ENCODE peak calls at places on chromosomes 7 and 10, in nine cellular contexts. A is cardiac muscle cell; L is CD8-positive, alpha-beta memory T cell; P is astrocyte; H is HCT116; Q is PC-9; Y is stomach; W is A549; N is transverse colon. D is an unnamed sample.

GRCh38 chr10:122420624-122421007 is 33.8 kb upstream of the ARMS2 start:
- DNase-seq in Q (no peak), P (no peak), L (no peak), W (no peak), H (no peak), A (no peak), Y (no peak), N (no peak), D (no peak)

GRCh38 chr10:44306762-44307161 is 78.1 kb downstream of the CXCL12 start:
- DNase-seq in L (no peak), H (peak), W (no peak), Q (no peak), Y (no peak), A (peak), P (no peak), N (no peak), D (no peak)

GRCh38 chr10:118027397-118027796 is 19.3 kb downstream of the RAB11FIP2 start:
- DNase-seq in W (no peak), P (no peak), A (no peak), L (no peak), Y (no peak), N (no peak), Q (no peak), H (no peak), D (peak)

GRCh38 chr10:126110434-126110833 is 214.1 kb downstream of the FANK1 start:
- DNase-seq in Q (no peak), W (no peak), N (no peak), Y (no peak), H (no peak), P (peak), A (no peak), L (no peak), D (peak)

GRCh38 chr10:60869916-60870728 is 73.9 kb downstream of the RHOBTB1 start:
- DNase-seq in P (no peak), A (no peak), L (no peak), H (no peak), Y (no peak), Q (no peak), W (no peak), N (no peak), D (no peak)

GRCh38 chr7:36261019-36261754 is 108.1 kb downstream of the EEPD1 start:
- DNase-seq in Q (no peak), L (no peak), Y (no peak), N (no peak), W (no peak), H (no peak), P (peak), A (no peak), D (no peak)

GRCh38 chr7:105267244-105267643 is 121.5 kb downstream of the SRPK2 start:
- DNase-seq in H (no peak), W (no peak), L (no peak), A (no peak), Y (no peak), P (no peak), Q (no peak), N (no peak), D (no peak)

GRCh38 chr10:127600479-127600878 is 51.4 kb downstream of the NPS start:
- DNase-seq in Q (no peak), L (no peak), N (no peak), A (peak), H (no peak), P (no peak), Y (no peak), W (no peak), D (no peak)

GRCh38 chr7:129343099-129343700 is 91.0 kb upstream of the STRIP2 start:
- DNase-seq in N (no peak), A (peak), W (peak), Q (peak), L (no peak), P (peak), H (peak), Y (no peak), D (no peak)

GRCh38 chr10:29839826-29840515 is 205.2 kb upstream of the SVIL start:
- DNase-seq in P (no peak), L (no peak), A (no peak), Q (no peak), Y (no peak), N (no peak), W (no peak), H (no peak), D (no peak)
- H3K27ac ChIP-seq in P (no peak), L (no peak), A (no peak), Q (no peak), Y (peak), N (peak), W (no peak), H (no peak), D (no peak)

DNA sequence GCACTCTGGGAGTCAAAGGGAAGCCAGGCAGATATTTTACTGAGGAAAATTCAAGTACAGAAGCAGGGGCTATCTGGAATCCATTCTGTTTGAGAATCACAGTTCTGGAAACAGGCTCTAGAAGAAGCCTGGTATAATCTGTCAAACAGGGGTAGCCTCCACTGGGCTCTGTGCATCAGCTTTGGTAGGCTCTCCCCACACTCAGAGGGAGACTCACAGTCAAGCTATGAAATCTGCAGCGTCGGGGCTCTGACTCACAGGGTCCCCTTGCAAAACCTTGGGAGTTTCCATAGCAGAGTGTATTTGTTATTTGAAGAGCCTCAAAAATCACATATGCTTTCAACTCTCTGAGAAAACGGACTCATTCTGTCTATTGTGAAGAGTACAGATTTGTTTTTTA is 591.1 kb upstream of the MGMT start:
- DNase-seq in Y (no peak), P (no peak), W (no peak), A (no peak), L (no peak), H (no peak), Q (no peak), N (no peak), D (no peak)
- H3K27ac ChIP-seq in Y (no peak), P (no peak), W (no peak), A (no peak), L (no peak), H (no peak), Q (no peak), N (peak), D (no peak)

DNA sequence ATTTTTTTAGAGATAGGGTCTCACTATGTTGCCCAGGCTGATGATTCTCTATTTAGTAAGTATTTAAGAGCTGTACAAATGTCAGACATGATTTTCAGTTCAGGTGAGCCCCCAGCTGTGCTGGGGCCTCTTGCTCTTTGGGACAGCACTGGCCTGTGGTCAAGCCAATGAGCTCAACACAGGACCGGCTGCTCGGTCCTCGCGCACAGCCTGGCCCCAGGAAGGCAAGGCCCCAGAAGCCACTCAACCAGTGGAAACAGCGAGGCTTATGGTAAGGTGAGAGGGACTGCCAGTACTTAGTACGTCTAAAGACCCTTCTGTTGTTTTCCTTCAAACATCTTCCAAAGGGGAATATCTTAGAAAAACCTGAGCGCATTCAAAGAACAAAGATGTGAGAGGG is 211.8 kb downstream of the SKIDA1 start:
- DNase-seq in P (no peak), L (no peak), N (no peak), Y (no peak), W (no peak), A (no peak), H (no peak), Q (no peak), D (no peak)
- H3K27ac ChIP-seq in P (no peak), L (no peak), N (no peak), Y (no peak), W (peak), A (peak), H (no peak), Q (no peak), D (no peak)

DNA sequence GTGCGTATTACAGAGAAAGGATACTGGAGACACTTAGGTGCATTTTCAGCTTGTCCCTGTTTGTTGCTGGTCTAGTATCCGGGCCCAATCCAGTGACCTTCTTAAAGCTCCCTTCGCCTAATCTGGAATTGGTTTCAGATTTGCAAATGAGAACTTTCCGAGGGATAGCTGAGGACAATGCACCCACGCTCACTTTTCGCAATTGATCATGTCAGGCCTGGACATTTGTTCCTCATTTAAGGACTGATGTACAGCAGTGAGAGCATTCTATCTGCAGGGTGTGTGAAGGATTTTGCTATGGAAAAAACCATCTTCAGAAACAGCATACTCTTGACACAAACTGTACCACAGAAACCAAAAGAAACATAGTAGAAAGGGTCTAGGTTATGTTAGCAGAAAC is 331.3 kb downstream of the CALN1 start:
- DNase-seq in P (no peak), W (no peak), L (no peak), Q (no peak), A (no peak), N (no peak), Y (no peak), H (no peak), D (no peak)
- H3K27ac ChIP-seq in P (no peak), W (no peak), L (no peak), Q (no peak), A (no peak), N (no peak), Y (no peak), H (no peak), D (no peak)

GRCh38 chr10:110802551-110803238 is 69.0 kb upstream of the PDCD4 start:
- DNase-seq in A (no peak), H (no peak), N (peak), Q (no peak), P (peak), W (no peak), L (no peak), Y (peak), D (no peak)
- H3K27ac ChIP-seq in A (peak), H (no peak), N (peak), Q (no peak), P (peak), W (no peak), L (no peak), Y (peak), D (no peak)

DNA sequence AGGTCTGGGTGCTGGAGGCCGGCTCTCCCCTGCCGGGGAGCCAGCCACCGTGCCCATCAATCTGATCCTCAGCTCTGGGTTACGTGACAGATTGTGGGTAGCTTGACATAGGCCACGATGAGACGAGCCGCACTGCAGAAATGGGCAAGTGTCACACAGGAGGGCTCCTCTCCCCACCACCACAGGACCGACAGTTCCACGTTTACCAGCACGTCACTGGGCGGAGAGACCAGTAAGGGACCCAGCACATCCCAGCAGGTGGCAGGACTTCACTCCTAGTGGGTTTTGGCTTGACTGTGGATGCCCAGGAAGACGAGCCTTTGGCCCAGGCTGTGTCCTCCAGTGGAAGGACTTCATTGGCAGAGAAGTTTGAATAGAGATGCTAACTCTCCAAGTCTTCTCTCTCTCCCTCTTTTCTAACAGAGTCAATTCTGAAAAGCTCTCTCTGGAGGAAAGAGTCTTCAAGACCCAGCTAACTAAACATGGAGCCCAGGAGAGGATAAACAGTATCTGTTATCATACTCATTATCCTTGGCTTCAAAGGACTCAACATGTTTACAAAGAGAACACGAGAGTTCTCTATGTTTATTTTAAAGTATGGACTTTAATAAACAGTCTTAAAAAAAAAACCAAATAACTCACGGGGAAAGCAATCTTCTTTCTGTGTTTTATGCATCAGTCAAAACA is 129.3 kb upstream of the JCAD start:
- DNase-seq in A (no peak), Q (no peak), N (no peak), Y (no peak), W (no peak), L (no peak), P (no peak), H (no peak), D (no peak)
- H3K27ac ChIP-seq in A (no peak), Q (no peak), N (peak), Y (peak), W (no peak), L (no peak), P (no peak), H (no peak), D (no peak)

GRCh38 chr10:102758226-102758932 is 14.6 kb downstream of the WBP1L start:
- DNase-seq in Q (no peak), N (no peak), A (peak), W (no peak), L (no peak), P (no peak), H (no peak), Y (no peak), D (no peak)
- H3K27ac ChIP-seq in Q (no peak), N (peak), A (peak), W (no peak), L (no peak), P (no peak), H (no peak), Y (peak), D (no peak)

GRCh38 chr7:27141138-27141537 is 2.3 kb downstream of the HOXA5 start:
- DNase-seq in A (no peak), N (no peak), P (no peak), H (no peak), W (no peak), L (no peak), Y (no peak), Q (no peak), D (no peak)

GRCh38 chr7:27138987-27139334 is 4.5 kb downstream of the HOXA5 start:
- DNase-seq in H (no peak), Q (no peak), N (no peak), P (no peak), A (no peak), Y (no peak), W (no peak), L (no peak), D (no peak)

GRCh38 chr7:27139335-27140107 is 4.0 kb downstream of the HOXA5 start:
- DNase-seq in P (no peak), Q (no peak), W (no peak), A (no peak), Y (no peak), H (no peak), N (peak), L (no peak), D (no peak)

GRCh38 chr7:27140108-27140842 is 3.2 kb downstream of the HOXA5 start:
- DNase-seq in Y (no peak), L (no peak), A (no peak), N (peak), Q (no peak), H (no peak), W (no peak), P (no peak), D (no peak)

GRCh38 chr7:27137603-27138410 is 5.7 kb downstream of the HOXA5 start:
- DNase-seq in H (no peak), W (peak), A (no peak), P (no peak), N (no peak), Q (no peak), Y (no peak), L (no peak), D (no peak)
- H3K27ac ChIP-seq in H (no peak), W (no peak), A (no peak), P (no peak), N (peak), Q (no peak), Y (peak), L (no peak), D (no peak)

DNA sequence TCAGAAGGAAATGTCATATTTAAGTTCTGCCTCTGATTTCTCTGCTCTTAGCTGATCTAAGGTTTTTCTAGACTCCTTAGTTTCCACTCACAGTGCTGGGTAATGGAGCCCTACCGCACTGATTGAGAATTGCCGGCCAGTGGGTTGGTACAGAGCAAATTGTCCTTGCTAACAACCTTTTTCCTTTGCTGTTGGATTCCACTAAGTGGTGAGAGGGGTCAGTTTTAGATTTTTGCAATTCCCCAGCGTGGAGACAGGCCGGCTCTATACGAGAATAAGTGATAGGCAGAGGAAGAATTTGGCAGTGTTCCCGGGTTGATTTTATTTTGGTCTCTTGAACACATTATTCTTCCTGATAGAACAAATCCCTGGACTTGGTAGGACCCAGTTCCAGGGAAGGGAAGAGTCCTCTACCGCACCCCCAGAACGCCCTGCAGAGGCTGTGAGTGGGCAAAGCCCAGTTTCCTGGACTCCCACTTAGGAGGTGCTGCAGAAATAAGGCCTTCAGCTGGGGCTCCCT is 2.9 kb upstream of the NRP1 start:
- DNase-seq in P (peak), L (no peak), Q (no peak), H (no peak), Y (no peak), N (no peak), A (peak), W (peak), D (no peak)
- H3K27ac ChIP-seq in P (peak), L (no peak), Q (peak), H (no peak), Y (peak), N (peak), A (peak), W (peak), D (no peak)

GRCh38 chr10:124460144-124460543 is 1.5 kb upstream of the LHPP start:
- DNase-seq in Q (no peak), H (no peak), L (no peak), N (no peak), Y (no peak), W (no peak), P (no peak), A (no peak), D (no peak)

GRCh38 chr10:124461642-124462347 is at the start of gene LHPP:
- DNase-seq in Y (peak), L (peak), Q (peak), W (peak), N (peak), H (peak), P (peak), A (peak), D (peak)

GRCh38 chr10:124464028-124464751 is 2.6 kb downstream of the LHPP start:
- DNase-seq in H (no peak), N (no peak), Y (no peak), Q (no peak), L (no peak), A (peak), P (no peak), W (no peak), D (no peak)

GRCh38 chr10:124465003-124465776 is 3.6 kb downstream of the LHPP start:
- DNase-seq in A (no peak), H (no peak), Y (no peak), Q (no peak), P (no peak), L (no peak), W (no peak), N (no peak), D (no peak)

GRCh38 chr10:124462348-124462695 is 699 bp downstream of the LHPP start:
- DNase-seq in W (no peak), Q (no peak), A (no peak), L (no peak), P (no peak), N (no peak), Y (no peak), H (no peak), D (no peak)
- H3K27ac ChIP-seq in W (peak), Q (peak), A (no peak), L (peak), P (peak), N (peak), Y (peak), H (peak), D (peak)